ENCODE peak calls at places on chromosomes 3 and 15, in eight cellular contexts. J is fibroblast of the conjunctiva; S is naive thymus-derived CD4-positive, alpha-beta T cell; F is AG08395; V is neural crest cell; I is renal cortical epithelial cell; W is activated T-cell treated with anti-CD3 and anti-CD28 coated beads, Interleukin-2, amount 50 U/mL, for 1 hour; R is body of pancreas. A is an unnamed sample.

GRCh38 chr3:190064112-190064511 is 56.6 kb downstream of the P3H2 start:
- DNase-seq in J (peak; percentile 79), S (no peak), F (peak; percentile 74), V (no peak), I (peak; percentile 97), W (no peak), R (no peak), A (peak; percentile 81)

GRCh38 chr3:37453393-37454391 is 279.3 kb upstream of the LRRFIP2 start:
- DNase-seq in J (no peak), S (no peak), F (peak; percentile 32), V (peak; percentile 53), I (no peak), W (no peak), R (peak; percentile 64), A (no peak)

GRCh38 chr3:65277788-65278187 is 590.0 kb upstream of the ADAMTS9 start:
- DNase-seq in J (no peak), S (no peak), F (no peak), V (no peak), I (no peak), W (no peak), R (no peak), A (no peak)

GRCh38 chr3:64666171-64666581 is 21.6 kb downstream of the ADAMTS9 start:
- DNase-seq in J (no peak), S (no peak), F (peak; percentile 62), V (no peak), I (peak; percentile 99), W (no peak), R (peak; percentile 29), A (peak; percentile 44)

GRCh38 chr3:194870394-194871110 is 184.9 kb downstream of the FAM43A start:
- DNase-seq in J (no peak), S (no peak), F (no peak), V (no peak), I (peak; percentile 71), W (no peak), R (no peak), A (no peak)

GRCh38 chr3:17195856-17196604 is 311.3 kb downstream of the PLCL2 start:
- DNase-seq in J (peak; percentile 31), S (no peak), F (peak; percentile 14), V (no peak), I (no peak), W (no peak), R (no peak), A (no peak)

GRCh38 chr15:96324192-96324895 is 6.2 kb upstream of the NR2F2 start:
- DNase-seq in J (no peak), S (no peak), F (no peak), V (peak; percentile 23), I (no peak), W (no peak), R (peak; percentile 12), A (no peak)

GRCh38 chr3:29409409-29409808 is 128.5 kb downstream of the RBMS3 start:
- DNase-seq in J (no peak), S (no peak), F (no peak), V (no peak), I (no peak), W (no peak), R (no peak), A (no peak)

GRCh38 chr15:89333011-89333860 is 1.4 kb downstream of the POLG start:
- DNase-seq in J (no peak), S (no peak), F (no peak), V (no peak), I (no peak), W (no peak), R (no peak), A (no peak)

GRCh38 chr3:191257286-191257685 is 58.2 kb downstream of the OSTN start:
- DNase-seq in J (no peak), S (no peak), F (no peak), V (no peak), I (no peak), W (no peak), R (no peak), A (no peak)

GRCh38 chr3:182618981-182619591 is 174.2 kb upstream of the ATP11B start:
- DNase-seq in J (no peak), S (no peak), F (no peak), V (no peak), I (peak; percentile 79), W (no peak), R (no peak), A (no peak)

GRCh38 chr15:34038023-34038403 is 991 bp downstream of the AVEN start:
- DNase-seq in J (no peak), S (no peak), F (no peak), V (no peak), I (no peak), W (no peak), R (no peak), A (no peak)

GRCh38 chr3:194944526-194944925 is 258.8 kb downstream of the FAM43A start:
- DNase-seq in J (no peak), S (no peak), F (no peak), V (no peak), I (no peak), W (no peak), R (no peak), A (no peak)

GRCh38 chr3:31361391-31362273 is 171.1 kb upstream of the STT3B start:
- DNase-seq in J (no peak), S (no peak), F (peak; percentile 66), V (no peak), I (peak; percentile 69), W (no peak), R (no peak), A (peak; percentile 81)

GRCh38 chr3:125116311-125117069 is 60.7 kb upstream of the HEG1 start:
- DNase-seq in J (peak; percentile 80), S (no peak), F (peak; percentile 78), V (no peak), I (peak; percentile 94), W (no peak), R (peak; percentile 19), A (peak; percentile 87)

A was measured in GM04503.